ENCODE peak calls at places on chromosomes 16 and 17, in four cellular contexts. T is HepG2, E is GM12878, O is K562. B is an unnamed sample.

GRCh38 chr16:61887903-61888302 is 148.3 kb downstream of the CDH8 start:
- DNase-seq in T (no peak), E (peak; percentile 19), O (no peak), B (no peak)

GRCh38 chr17:48484256-48484655 is 46.6 kb downstream of the HOXB1 start:
- DNase-seq in T (no peak), E (no peak), O (no peak), B (no peak)

GRCh38 chr16:641326-642188 is at the start of gene MCRIP2:
- DNase-seq in T (peak; percentile 76), E (peak; percentile 34), O (peak; percentile 90), B (peak; percentile 90)

GRCh38 chr16:80014241-80014939 is 413.9 kb upstream of the MAF start:
- DNase-seq in T (peak; percentile 22), E (no peak), O (no peak), B (no peak)

GRCh38 chr16:81633147-81633619 is 145.9 kb upstream of the PLCG2 start:
- DNase-seq in T (peak; percentile 16), E (no peak), O (peak; percentile 55), B (peak; percentile 65)

GRCh38 chr17:81076097-81076754 is 41.3 kb downstream of the BAIAP2 start:
- DNase-seq in T (no peak), E (no peak), O (no peak), B (no peak)

GRCh38 chr16:1950047-1950446 is 4.4 kb downstream of the RPL3L start:
- DNase-seq in T (no peak), E (no peak), O (no peak), B (no peak)

GRCh38 chr16:87333101-87333500 is 15.9 kb upstream of the C16orf95 start:
- DNase-seq in T (no peak), E (no peak), O (no peak), B (no peak)

GRCh38 chr17:9566067-9566466 is 9.6 kb downstream of the STX8 start:
- DNase-seq in T (no peak), E (no peak), O (no peak), B (no peak)

GRCh38 chr17:80929449-80929848 is 62.2 kb upstream of the CHMP6 start:
- DNase-seq in T (no peak), E (peak; percentile 77), O (no peak), B (no peak)

GRCh38 chr16:87765473-87765775 is 362 bp downstream of the KLHDC4 start:
- DNase-seq in T (no peak), E (no peak), O (peak; percentile 80), B (no peak)

GRCh38 chr17:70345061-70345460 is 175.7 kb downstream of the KCNJ2 start:
- DNase-seq in T (no peak), E (no peak), O (no peak), B (no peak)

GRCh38 chr17:7336240-7337175 is at the start of gene ACAP1:
- DNase-seq in T (no peak), E (no peak), O (peak; percentile 44), B (peak; percentile 78)

GRCh38 chr16:82639263-82639662 is 12.5 kb downstream of the CDH13 start:
- DNase-seq in T (no peak), E (no peak), O (no peak), B (no peak)

GRCh38 chr16:82636958-82637357 is 10.2 kb downstream of the CDH13 start:
- DNase-seq in T (no peak), E (no peak), O (no peak), B (no peak)

GRCh38 chr16:82636485-82636884 is 9.7 kb downstream of the CDH13 start:
- DNase-seq in T (no peak), E (no peak), O (no peak), B (no peak)

GRCh38 chr16:82639666-82640336 is 13.0 kb downstream of the CDH13 start:
- DNase-seq in T (peak; percentile 46), E (no peak), O (peak; percentile 63), B (peak; percentile 80)

DNA sequence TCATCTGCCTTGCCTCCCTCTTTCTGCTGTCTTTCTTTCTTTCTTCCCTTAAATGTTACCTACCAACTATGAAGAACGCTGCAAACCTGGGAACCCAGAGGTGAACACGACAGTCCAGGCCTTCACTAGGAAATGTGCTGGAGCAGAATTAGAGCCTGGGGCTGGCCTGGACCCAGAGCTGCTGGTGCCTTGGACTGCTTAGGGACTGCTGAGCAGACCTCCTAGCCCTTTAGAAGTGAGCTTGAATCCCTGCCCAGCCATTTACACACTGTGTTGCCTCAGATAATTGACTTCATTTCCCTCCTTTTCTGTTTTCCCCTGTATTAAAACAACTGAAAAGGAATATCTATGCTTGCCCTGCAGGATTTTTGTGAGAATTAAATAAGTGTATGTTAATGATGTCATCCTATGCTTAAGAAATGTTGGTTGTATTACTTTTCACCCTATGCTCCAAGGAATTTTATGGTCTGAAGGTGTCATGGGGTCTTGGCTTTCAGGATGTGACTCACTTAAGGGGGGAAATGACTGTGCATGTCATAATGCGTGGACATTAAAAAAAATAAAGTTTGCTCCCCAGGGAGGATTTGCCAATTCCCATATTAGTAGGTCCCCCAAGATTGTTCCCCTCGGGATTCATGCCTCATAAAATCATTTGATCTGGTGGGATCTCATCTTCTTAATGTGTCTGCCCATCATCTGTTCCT is 11.5 kb downstream of the CDH13 start:
- DNase-seq in T (no peak), E (no peak), O (no peak), B (no peak)
- TF ChIP-seq NR2C2 in T (no peak), E (no peak), O (no peak), B (no peak)

GRCh38 chr17:45791041-45791582 is 7.0 kb downstream of the CRHR1 start:
- DNase-seq in T (no peak), E (no peak), O (no peak), B (no peak)

GRCh38 chr17:45792437-45792836 is 8.3 kb downstream of the CRHR1 start:
- DNase-seq in T (no peak), E (no peak), O (no peak), B (no peak)

GRCh38 chr17:45790296-45790922 is 6.3 kb downstream of the CRHR1 start:
- DNase-seq in T (no peak), E (no peak), O (no peak), B (no peak)

GRCh38 chr17:45792995-45793755 is 9.1 kb downstream of the CRHR1 start:
- DNase-seq in T (no peak), E (no peak), O (peak; percentile 31), B (no peak)

DNA sequence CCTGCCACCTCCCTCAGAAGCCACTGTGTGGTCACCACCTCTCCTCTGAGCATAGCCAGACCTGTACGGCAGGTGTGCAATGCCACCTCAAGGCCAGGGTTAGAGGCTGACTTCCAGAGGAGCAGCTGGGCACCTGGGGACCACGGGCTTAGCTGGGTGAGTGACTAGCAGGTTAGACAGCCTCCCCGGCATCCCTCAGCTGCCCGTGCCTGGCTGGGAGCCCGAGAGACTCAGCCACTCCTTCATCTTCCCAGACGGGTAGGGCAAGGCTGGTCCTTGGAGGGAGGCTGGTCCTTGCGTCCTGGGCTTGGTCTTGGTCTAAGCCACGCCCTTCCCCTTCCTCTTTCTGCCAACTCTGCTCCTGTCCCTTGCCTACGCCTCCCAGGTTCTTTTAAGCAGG is 7.8 kb downstream of the CRHR1 start:
- DNase-seq in T (no peak), E (no peak), O (no peak), B (no peak)
- TF ChIP-seq CREB1 in T (no peak), E (no peak), O (no peak), B (no peak)

GRCh38 chr17:64784353-64784798 is 122.3 kb upstream of the SMURF2 start:
- DNase-seq in T (no peak), E (no peak), O (no peak), B (no peak)

GRCh38 chr17:64785050-64785449 is 122.9 kb upstream of the SMURF2 start:
- DNase-seq in T (no peak), E (no peak), O (no peak), B (no peak)

GRCh38 chr17:64787921-64788271 is 125.8 kb upstream of the SMURF2 start:
- DNase-seq in T (no peak), E (no peak), O (no peak), B (no peak)

GRCh38 chr17:64787255-64787920 is 125.3 kb upstream of the SMURF2 start:
- DNase-seq in T (peak; percentile 82), E (no peak), O (no peak), B (no peak)

DNA sequence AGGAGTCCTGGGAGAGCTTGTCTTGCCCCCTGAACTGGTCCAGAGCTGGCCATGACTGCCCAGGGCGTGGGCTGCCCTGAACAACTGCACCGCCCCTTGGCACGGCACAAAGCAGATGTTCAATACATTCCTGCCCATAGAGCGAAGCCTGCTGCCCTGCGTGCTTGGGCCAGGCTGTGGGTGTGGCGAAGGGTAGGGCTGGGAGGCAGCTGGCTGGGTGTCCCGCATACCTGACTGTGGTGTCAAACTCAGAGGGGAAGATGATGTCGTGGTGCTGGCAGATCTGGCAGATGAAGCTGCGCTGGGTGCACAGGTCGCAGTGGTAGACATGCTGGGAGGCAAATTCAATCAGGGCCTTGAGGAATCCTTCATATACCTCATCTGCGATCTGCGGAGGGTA is 124.2 kb upstream of the SMURF2 start:
- DNase-seq in T (no peak), E (no peak), O (no peak), B (no peak)
- TF ChIP-seq MAX in T (no peak), E (no peak), O (no peak), B (no peak)

DNA sequence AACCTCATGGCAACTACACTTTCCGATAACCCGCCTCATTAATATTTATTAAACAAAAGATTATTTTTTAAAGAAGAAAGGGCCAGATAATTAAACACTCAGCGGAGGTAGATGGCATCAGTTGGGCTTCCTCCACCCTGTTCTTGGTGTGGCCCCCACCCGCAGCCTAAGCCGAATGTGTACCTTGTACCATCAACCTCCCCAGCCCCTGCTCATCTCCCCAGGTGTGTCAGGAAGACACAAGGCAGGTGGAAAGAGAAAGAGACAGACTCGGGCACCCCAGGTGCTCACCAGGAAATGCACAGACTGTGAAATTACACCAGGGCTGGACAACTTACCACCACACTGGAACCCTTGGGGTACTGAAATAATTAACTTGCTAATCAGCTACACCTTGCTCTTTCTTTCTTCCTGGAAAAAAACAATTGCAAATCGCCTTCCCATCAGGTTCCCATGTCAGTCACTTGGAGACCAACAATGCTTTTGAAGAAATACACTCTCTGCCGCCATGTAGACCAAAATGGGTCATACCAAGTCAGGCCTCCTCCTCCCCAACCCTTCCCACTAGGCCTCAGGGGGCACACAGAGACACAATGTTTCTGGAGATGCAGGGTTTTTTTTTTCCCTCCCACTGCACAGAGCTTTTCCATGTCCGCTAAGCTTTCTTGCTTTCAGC is 8.7 kb upstream of the LHX1 start:
- DNase-seq in T (no peak), E (no peak), O (no peak), B (no peak)
- TF ChIP-seq NR2C2 in T (no peak), E (no peak), O (no peak), B (no peak)

DNA sequence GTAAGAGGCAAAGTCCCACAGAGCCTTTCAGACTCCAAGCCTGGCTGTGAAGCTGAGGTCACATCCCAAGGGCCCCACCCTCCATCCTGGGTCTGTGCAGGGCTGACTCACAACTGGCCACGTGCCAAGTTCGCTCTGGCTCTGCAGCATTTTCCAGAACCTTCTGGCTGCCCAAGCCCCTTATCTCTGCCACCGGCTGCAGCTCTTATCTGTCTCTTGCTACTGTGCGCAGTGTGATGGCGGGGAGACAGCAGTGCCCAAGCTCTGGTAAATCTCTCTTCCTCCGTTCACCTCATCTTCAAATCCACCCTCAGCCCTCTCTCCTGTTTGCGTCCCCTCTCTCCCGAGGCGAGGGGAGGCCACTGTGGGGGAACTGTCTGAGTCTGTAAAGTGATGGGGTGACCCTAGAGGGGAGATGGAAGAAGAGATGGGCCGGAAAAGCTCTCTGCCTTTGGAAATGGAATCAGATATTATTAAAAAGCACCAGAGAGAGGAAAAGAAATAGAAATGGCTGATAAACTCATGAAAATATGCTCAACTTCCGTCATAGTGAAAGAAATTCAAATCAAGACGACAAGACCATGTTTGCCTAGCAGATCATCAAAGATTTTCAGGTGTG is 162.7 kb upstream of the CDC42EP4 start:
- DNase-seq in T (peak; percentile 9), E (no peak), O (peak; percentile 88), B (no peak)
- TF ChIP-seq CREB1 in T (no peak), E (no peak), O (no peak), B (no peak)

GRCh38 chr16:57619606-57620315 is 8.7 kb upstream of the ADGRG1 start:
- DNase-seq in T (peak; percentile 46), E (no peak), O (no peak), B (peak; percentile 28)
- TF ChIP-seq MAX in T (no peak), E (no peak), O (no peak), B (no peak)

B was measured in WTC11.